ENCODE peak calls at places on chromosomes 12 and 14, in ten cellular contexts. T is psoas muscle; Q is right lobe of liver; L is AG09319; O is endothelial cell; X is sigmoid colon; I is astrocyte of the spinal cord; J is CD8-positive, alpha-beta T cell; H is colonic mucosa; P is NB4. D is an unnamed sample.

GRCh38 chr14:97298775-97299174 is 501.6 kb downstream of the VRK1 start:
- DNase-seq in L (no peak), O (no peak), T (no peak), X (no peak), J (no peak), Q (no peak), H (no peak), P (no peak), I (no peak), D (no peak)

GRCh38 chr12:83823386-83824045 is 1089.1 kb downstream of the SLC6A15 start:
- DNase-seq in Q (peak), P (peak), T (no peak), O (peak), I (peak), H (peak), J (no peak), X (no peak), L (no peak), D (peak)

GRCh38 chr14:34507459-34507858 is 32.0 kb downstream of the EAPP start:
- DNase-seq in O (no peak), I (no peak), J (no peak), Q (no peak), X (peak), P (no peak), L (no peak), H (peak), T (no peak), D (no peak)

GRCh38 chr12:11687538-11687937 is 38.1 kb downstream of the ETV6 start:
- DNase-seq in J (no peak), P (no peak), O (no peak), I (no peak), T (no peak), Q (no peak), X (no peak), H (no peak), L (no peak), D (no peak)

GRCh38 chr14:60646202-60646886 is 2.9 kb downstream of the SIX1 start:
- DNase-seq in H (no peak), T (peak), J (no peak), O (peak), P (peak), Q (no peak), X (no peak), I (peak), L (no peak), D (no peak)

GRCh38 chr14:72844528-72844927 is 49.4 kb downstream of the DPF3 start:
- DNase-seq in T (no peak), P (no peak), L (no peak), I (no peak), Q (no peak), X (no peak), H (no peak), J (no peak), O (no peak), D (no peak)

GRCh38 chr12:3078086-3078820 is 1.1 kb downstream of the TSPAN9 start:
- DNase-seq in I (no peak), T (no peak), J (no peak), H (no peak), P (no peak), X (no peak), Q (no peak), O (no peak), L (no peak), D (no peak)

GRCh38 chr12:6615802-6616201 is 8.6 kb upstream of the CHD4 start:
- DNase-seq in O (no peak), X (no peak), I (no peak), L (no peak), J (no peak), P (no peak), T (no peak), H (no peak), Q (no peak), D (no peak)

GRCh38 chr12:106118-106561 is 39.6 kb downstream of the IQSEC3 start:
- DNase-seq in J (no peak), Q (no peak), O (peak), X (peak), L (no peak), I (no peak), P (no peak), H (no peak), T (no peak), D (no peak)

GRCh38 chr14:60350366-60350720 is 101.3 kb downstream of the PPM1A start:
- DNase-seq in P (no peak), O (no peak), T (no peak), J (no peak), Q (no peak), L (no peak), X (no peak), H (no peak), I (no peak), D (no peak)

DNA sequence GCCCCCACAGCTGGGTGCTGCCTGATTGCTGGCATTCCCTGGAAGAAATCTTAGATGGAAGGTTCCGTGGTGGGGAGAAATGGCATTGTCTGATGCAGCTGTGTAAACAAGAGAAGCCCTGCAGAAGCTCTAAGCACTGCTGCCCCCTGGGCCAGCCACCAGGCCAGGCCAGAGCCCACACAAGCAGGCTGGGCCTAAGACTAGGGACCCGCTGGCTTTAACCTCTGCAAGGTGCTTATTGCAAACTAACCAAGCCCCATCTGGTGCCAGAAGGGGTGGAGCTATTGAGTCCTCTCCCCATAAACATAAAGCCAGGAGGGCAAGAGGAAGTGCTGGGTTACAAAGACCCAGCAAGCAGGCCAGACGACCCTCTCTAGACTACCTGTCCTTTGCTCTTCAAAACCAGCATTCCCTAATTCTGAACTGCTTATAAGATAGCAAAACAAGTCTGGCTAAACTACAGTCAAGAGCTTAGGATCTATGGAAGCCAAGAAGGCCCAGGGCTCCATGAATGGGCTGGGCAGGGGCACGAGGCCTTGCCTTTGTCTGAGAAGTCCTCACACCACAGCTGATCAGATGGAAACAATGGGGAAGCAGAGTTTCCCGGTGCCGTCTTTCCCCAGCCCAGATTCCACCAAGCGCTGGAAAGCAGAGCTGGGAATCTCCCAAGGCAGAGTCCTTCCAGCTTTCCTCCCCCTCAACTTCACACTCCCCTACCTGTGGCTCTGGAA is 28.8 kb downstream of the P2RX4 start:
- DNase-seq in Q (no peak), I (peak), L (no peak), X (no peak), P (peak), T (peak), J (no peak), H (no peak), O (no peak), D (no peak)
- TF ChIP-seq CTCF in Q (no peak), I (peak), L (no peak), X (no peak), P (peak), T (no peak), J (no peak), H (no peak), O (no peak), D (no peak)

GRCh38 chr12:120515496-120515895 is 13.5 kb downstream of the COQ5 start:
- DNase-seq in J (no peak), O (no peak), Q (no peak), P (no peak), T (no peak), X (no peak), L (no peak), I (no peak), H (no peak), D (no peak)
- TF ChIP-seq CTCF in J (no peak), O (no peak), Q (no peak), P (no peak), T (no peak), X (no peak), L (no peak), I (no peak), H (no peak), D (no peak)

GRCh38 chr12:41663487-41664258 is 475.6 kb downstream of the PDZRN4 start:
- DNase-seq in I (peak), X (no peak), Q (no peak), J (no peak), H (no peak), O (peak), L (no peak), P (peak), T (no peak), D (no peak)
- TF ChIP-seq CTCF in I (peak), X (no peak), Q (peak), J (no peak), H (peak), O (peak), L (peak), P (peak), T (peak), D (peak)

DNA sequence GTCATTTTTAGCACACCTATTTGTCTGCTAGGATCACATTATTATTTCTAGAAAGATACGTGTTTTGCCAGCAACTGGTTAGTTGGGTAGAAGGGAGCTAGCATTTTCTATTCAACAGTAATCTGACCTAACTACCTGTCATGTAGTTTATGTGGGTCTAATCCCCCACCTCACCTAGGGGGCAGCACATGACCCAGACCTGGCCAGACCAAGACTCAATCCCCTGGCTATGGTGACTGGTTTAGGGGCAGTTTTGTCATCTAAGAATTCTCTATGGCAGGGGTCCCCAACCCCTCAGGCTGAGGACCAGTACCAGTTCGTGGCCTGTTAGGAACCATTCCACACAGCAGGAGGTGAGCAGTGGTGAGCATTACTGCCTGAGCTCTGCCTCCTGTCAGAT is 29.5 kb upstream of the EVL start:
- DNase-seq in Q (no peak), L (no peak), X (no peak), H (no peak), T (no peak), P (no peak), I (no peak), J (no peak), O (no peak), D (no peak)
- TF ChIP-seq CTCF in Q (no peak), L (no peak), X (no peak), H (no peak), T (no peak), P (no peak), I (no peak), J (no peak), O (no peak), D (no peak)

GRCh38 chr12:43805857-43806736 is at the start of gene TWF1:
- DNase-seq in L (no peak), J (peak), O (peak), I (peak), H (peak), Q (peak), T (peak), X (peak), P (peak), D (peak)
- TF ChIP-seq CTCF in L (peak), J (no peak), O (no peak), I (peak), H (no peak), Q (peak), T (no peak), X (no peak), P (no peak), D (no peak)

GRCh38 chr14:90981658-90982057 is 78.8 kb downstream of the RPS6KA5 start:
- DNase-seq in J (no peak), O (no peak), T (no peak), I (no peak), P (no peak), L (no peak), X (no peak), H (no peak), Q (no peak), D (no peak)

GRCh38 chr14:90983560-90983959 is 76.9 kb downstream of the RPS6KA5 start:
- DNase-seq in H (no peak), J (no peak), P (no peak), I (no peak), O (no peak), T (no peak), X (no peak), Q (no peak), L (no peak), D (no peak)

GRCh38 chr14:90987140-90987539 is 73.3 kb downstream of the RPS6KA5 start:
- DNase-seq in I (no peak), P (no peak), X (no peak), O (no peak), T (no peak), J (no peak), L (no peak), Q (no peak), H (no peak), D (no peak)

GRCh38 chr14:90986510-90986909 is 73.9 kb downstream of the RPS6KA5 start:
- DNase-seq in J (no peak), I (no peak), X (no peak), T (no peak), O (no peak), Q (no peak), L (no peak), H (no peak), P (no peak), D (no peak)

DNA sequence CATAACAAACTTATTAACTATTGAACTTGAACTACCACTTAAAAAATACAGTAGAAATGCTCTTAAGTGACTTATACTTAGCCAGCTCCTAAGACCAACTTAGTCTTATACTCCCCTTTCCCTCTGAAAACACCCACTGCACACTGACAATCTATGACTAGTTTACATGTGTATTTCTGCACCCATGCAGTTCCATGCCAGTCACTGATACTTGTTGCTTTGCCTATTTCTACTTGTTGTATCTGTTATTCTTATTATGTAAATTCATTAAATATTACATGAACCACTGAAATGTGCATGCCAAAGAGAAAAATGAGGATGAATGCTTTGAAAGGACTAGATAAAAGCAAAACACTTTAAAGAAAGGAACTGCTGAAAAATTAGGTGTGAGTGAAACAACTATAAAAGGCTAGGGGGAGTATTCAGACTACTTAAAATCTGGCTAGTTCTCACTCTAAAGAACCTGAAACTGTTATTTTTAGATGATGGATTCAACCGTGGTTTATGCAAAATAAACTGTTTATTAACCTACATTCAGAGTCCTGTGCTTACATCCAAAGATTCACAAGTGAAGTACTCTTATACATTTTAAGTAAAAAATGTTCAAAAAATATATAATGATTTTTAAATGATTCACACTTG is 74.7 kb downstream of the RPS6KA5 start:
- DNase-seq in H (no peak), P (no peak), L (no peak), X (no peak), O (no peak), I (no peak), J (no peak), Q (no peak), T (no peak), D (no peak)
- TF ChIP-seq CTCF in H (no peak), P (no peak), L (no peak), X (no peak), O (no peak), I (no peak), J (no peak), Q (no peak), T (no peak), D (no peak)

DNA sequence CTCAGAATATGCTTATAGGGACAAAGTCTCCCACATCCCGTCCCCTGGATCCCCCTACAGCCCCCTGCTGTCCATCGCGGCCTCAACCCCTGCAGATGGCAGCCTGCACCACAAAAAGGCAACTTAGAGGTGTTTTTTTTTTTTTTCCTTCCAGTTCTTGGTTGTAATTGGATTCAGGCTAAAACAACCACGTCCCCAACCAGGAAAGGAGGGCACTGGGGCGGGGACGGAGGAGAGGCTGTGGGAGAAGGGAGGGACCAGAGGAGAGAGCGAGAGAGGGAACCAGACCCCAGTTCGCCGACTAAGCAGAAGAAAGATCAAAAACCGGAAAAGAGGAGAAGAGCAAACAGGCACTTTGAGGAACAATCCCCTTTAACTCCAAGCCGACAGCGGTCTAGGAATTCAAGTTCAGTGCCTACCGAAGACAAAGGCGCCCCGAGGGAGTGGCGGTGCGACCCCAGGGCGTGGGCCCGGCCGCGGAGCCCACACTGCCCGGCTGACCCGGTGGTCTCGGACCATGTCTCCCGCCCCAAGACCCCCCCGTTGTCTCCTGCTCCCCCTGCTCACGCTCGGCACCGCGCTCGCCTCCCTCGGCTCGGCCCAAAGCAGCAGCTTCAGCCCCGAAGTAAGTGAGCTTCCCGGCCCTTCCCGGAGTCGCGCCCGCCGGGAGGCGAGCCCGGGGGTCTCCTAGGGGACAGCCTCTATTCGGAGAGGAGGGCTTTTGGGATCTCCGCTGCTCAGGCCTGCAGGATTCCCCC is at the start of gene MMP14:
- DNase-seq in O (peak), H (peak), I (peak), P (peak), Q (peak), L (peak), J (no peak), X (peak), T (peak), D (no peak)
- TF ChIP-seq CTCF in O (no peak), H (no peak), I (peak), P (peak), Q (peak), L (peak), J (no peak), X (peak), T (no peak), D (no peak)

DNA sequence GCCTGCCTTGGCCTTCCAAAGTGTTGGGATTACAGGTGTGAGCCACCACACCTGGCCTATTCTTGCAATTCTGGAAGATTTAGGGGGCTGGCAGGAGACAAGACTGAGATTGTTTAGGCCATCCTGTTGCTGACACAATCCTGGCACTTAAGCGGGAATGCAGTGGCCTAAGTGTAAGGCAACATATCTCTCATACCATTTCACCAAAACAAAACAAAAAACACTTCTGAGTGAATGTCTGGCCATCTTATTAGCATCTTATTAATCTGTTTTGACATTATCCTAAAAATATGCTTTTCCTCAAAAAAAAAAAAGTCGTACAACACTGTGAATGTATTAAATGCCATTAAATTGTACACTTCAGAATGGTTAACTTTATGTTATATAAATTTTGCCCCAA is 67.6 kb downstream of the DENND5B start:
- DNase-seq in J (no peak), P (no peak), I (no peak), Q (no peak), L (no peak), T (no peak), X (no peak), H (no peak), O (no peak), D (no peak)
- TF ChIP-seq CTCF in J (no peak), P (no peak), I (no peak), Q (no peak), L (no peak), T (no peak), X (no peak), H (no peak), O (no peak), D (no peak)